ENCODE peak calls at places on chromosomes 6 and 20, in nine cellular contexts. Y is GM12865, V is progenitor cell of endocrine pancreas, G is thoracic aorta, R is A673, C is endothelial cell, A is foreskin fibroblast, N is Calu3, B is AG04449. Z is an unnamed sample.

GRCh38 chr6:37582309-37582708 is 82.6 kb upstream of the CCDC167 start:
- DNase-seq in B (peak), A (peak), V (peak), Y (no peak), N (peak), G (no peak), C (no peak), R (no peak), Z (no peak)

GRCh38 chr6:42226251-42227143 is 8.8 kb upstream of the MRPS10 start:
- DNase-seq in N (peak), R (no peak), B (no peak), V (no peak), A (peak), Y (no peak), G (no peak), C (no peak), Z (no peak)

GRCh38 chr20:61940976-61941720 is 124.5 kb downstream of the TAF4 start:
- DNase-seq in B (no peak), V (no peak), R (no peak), C (no peak), N (no peak), G (no peak), Y (no peak), A (no peak), Z (no peak)

GRCh38 chr6:92967352-92967751 is 452.0 kb downstream of the EPHA7 start:
- DNase-seq in G (no peak), B (no peak), V (no peak), C (no peak), A (no peak), Y (no peak), R (peak), N (no peak), Z (no peak)

GRCh38 chr6:82095091-82095490 is 152.5 kb downstream of the IBTK start:
- DNase-seq in N (no peak), Y (no peak), A (no peak), V (no peak), C (no peak), R (no peak), G (no peak), B (no peak), Z (no peak)

GRCh38 chr20:19881990-19882389 is 123.9 kb downstream of the RIN2 start:
- DNase-seq in G (no peak), V (no peak), B (no peak), A (no peak), N (no peak), C (no peak), R (no peak), Y (no peak), Z (no peak)

GRCh38 chr20:45611054-45611453 is 18.5 kb upstream of the WFDC10A start:
- DNase-seq in N (no peak), G (no peak), Y (no peak), C (no peak), R (peak), B (peak), V (no peak), A (peak), Z (no peak)

GRCh38 chr20:1324598-1325172 is 4.3 kb downstream of the SDCBP2 start:
- DNase-seq in V (no peak), R (no peak), Y (no peak), A (peak), G (peak), C (no peak), B (no peak), N (no peak), Z (peak)

GRCh38 chr20:38671186-38671585 is 53.1 kb upstream of the SLC32A1 start:
- DNase-seq in N (no peak), Y (no peak), C (no peak), B (no peak), V (no peak), G (no peak), A (no peak), R (no peak), Z (no peak)

GRCh38 chr6:81683928-81684327 is 68.6 kb downstream of the TENT5A start:
- DNase-seq in G (no peak), Y (no peak), C (no peak), R (peak), V (no peak), N (no peak), B (no peak), A (peak), Z (no peak)

GRCh38 chr6:26196846-26197683 is 109.8 kb downstream of the HFE start:
- DNase-seq in C (peak), R (peak), Y (peak), A (peak), B (no peak), V (no peak), N (peak), G (no peak), Z (no peak)
- TF ChIP-seq CTCF in C (no peak), R (no peak), Y (no peak), A (no peak), B (peak), V (no peak), N (no peak), G (no peak), Z (no peak)

DNA sequence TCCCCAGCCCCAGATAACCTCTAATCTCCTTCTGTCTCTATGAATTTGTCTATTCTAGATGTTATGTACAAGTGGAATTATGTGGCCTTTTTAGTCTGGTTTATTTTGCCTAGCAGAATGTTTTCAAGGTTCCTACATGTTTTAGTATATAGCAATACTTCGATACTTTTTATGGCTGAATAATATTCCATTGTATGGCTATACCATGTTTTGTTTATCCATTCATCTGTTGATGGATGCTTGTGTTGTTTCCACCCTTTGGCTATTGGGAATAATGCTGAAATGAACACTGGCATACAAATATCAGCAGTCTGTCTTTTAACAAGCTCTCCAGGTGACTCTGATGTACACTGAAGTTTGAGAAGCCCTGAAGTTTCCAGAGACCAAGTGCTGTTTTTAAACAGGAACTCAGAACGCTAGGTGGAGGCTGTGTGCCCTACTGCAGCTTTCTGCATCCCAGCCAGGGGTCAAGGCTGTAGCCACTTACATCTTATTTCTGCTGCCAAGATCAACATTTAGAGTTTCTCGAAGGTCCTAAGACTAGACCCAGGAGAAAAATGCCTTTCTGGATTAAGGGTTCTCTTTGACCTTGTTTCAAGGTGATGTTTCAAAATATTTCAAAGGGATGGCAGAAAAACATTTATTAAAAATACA is 123.0 kb downstream of the SOBP start:
- DNase-seq in Y (no peak), A (no peak), G (no peak), B (no peak), R (no peak), C (no peak), V (no peak), N (no peak), Z (no peak)
- TF ChIP-seq CTCF in Y (no peak), A (no peak), G (no peak), B (no peak), R (no peak), C (no peak), V (no peak), N (no peak), Z (no peak)

DNA sequence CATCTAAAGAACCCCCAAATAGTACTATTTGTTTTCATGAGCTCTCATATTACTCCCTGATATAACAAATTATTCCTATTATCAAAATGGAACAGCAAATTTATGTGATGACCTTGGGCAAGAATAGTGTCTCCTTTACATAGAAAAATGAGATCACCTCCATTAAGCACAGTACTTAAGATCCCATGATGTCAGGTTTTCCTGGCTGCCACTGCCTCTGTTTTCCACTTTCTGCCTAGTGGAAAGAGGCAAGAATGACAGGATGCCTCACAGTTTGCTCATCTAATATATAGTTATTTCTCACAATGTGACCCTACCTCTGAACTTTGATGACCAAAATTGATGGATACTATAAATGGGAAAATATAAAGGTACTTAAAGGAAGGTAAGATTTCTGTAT is 260.1 kb upstream of the SGK1 start:
- DNase-seq in A (peak), Y (no peak), G (no peak), V (no peak), B (no peak), R (no peak), N (no peak), C (no peak), Z (no peak)
- TF ChIP-seq CTCF in A (peak), Y (no peak), G (no peak), V (no peak), B (peak), R (no peak), N (no peak), C (no peak), Z (no peak)

GRCh38 chr20:15187612-15188011 is 850.2 kb upstream of the FLRT3 start:
- DNase-seq in R (no peak), G (no peak), B (no peak), V (no peak), Y (no peak), N (no peak), C (no peak), A (no peak), Z (no peak)
- TF ChIP-seq CTCF in R (no peak), G (no peak), B (no peak), V (no peak), Y (no peak), N (no peak), C (no peak), A (no peak), Z (no peak)

DNA sequence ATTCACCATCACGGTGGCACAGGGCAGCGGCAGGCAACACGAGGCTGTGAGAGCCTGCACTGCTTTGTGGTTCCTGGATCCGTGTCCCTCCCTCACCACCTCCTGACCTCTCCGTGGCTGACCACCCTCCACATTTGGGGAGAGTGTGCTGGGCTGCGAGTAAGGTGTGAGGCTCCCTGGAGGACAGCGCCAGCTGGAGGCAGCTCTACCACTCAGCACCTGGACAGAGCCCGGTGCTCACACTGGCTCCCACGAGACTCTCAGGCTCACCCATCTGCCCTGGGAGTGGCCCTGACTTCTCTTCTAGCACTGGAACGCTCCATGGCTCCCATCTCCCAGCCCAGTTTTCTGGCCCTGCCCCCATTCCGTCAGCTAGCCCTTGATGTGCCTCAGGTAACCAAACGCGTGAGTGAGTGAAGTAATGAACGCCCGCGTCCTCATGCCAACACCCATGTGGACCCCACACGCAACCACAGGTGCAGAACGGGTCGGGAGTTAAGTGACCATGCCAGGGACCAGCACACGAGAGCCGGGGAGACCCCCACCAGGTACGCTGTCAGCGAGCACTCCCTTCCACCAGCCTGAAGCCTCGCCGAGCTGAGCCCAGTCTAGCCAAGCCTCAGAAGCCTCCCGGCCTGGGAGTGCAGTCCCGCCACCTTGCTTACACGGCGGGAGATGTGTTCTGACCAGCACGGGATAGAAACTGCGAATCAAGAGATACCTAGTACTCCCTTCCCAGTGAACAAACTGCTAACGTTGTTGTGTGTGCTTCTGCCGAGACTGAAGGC is 137.2 kb downstream of the WDR27 start:
- DNase-seq in Y (no peak), A (no peak), N (no peak), C (no peak), B (no peak), G (no peak), V (no peak), R (no peak), Z (no peak)
- TF ChIP-seq CTCF in Y (no peak), A (no peak), N (no peak), C (no peak), B (no peak), G (no peak), V (no peak), R (no peak), Z (no peak)

GRCh38 chr6:165098165-165098564 is 211.2 kb downstream of the C6orf118 start:
- DNase-seq in Y (peak), N (no peak), C (no peak), R (peak), V (no peak), A (no peak), B (no peak), G (no peak), Z (no peak)
- TF ChIP-seq CTCF in Y (peak), N (no peak), C (peak), R (peak), V (no peak), A (no peak), B (no peak), G (no peak), Z (no peak)